ENCODE peak calls at places on chromosomes 11 and 22, in six cellular contexts. G is activated T-cell treated with anti-CD3 and anti-CD28 coated beads, Interleukin-2, amount 50 U/mL, for 72 hours; W is PC-3; V is aorta; R is CD8-positive, alpha-beta T cell; B is left ventricle myocardium superior. Y is an unnamed sample.

GRCh38 chr11:47788181-47788580 is 21.0 kb upstream of the FNBP4 start:
- ATAC-seq in G (peak; percentile 32), W (no peak), V (no peak), R (no peak), B (no peak), Y (no peak)

GRCh38 chr11:57527056-57527631 is 3.4 kb downstream of the TIMM10 start:
- ATAC-seq in G (no peak), W (peak; percentile 8), V (peak; percentile 73), R (no peak), B (peak; percentile 17), Y (no peak)

GRCh38 chr22:27820896-27821866 is 19.6 kb upstream of the MN1 start:
- ATAC-seq in G (no peak), W (no peak), V (no peak), R (no peak), B (peak; percentile 41), Y (peak; percentile 31)

GRCh38 chr11:6637871-6638270 is 17.7 kb downstream of the DCHS1 start:
- ATAC-seq in G (no peak), W (no peak), V (peak; percentile 81), R (no peak), B (peak; percentile 74), Y (no peak)

GRCh38 chr11:128451651-128452470 is 135.5 kb downstream of the ETS1 start:
- ATAC-seq in G (peak; percentile 8), W (no peak), V (peak; percentile 84), R (no peak), B (peak; percentile 78), Y (no peak)

GRCh38 chr11:2395856-2396255 is 4.7 kb upstream of the TSSC4 start:
- ATAC-seq in G (no peak), W (no peak), V (no peak), R (no peak), B (no peak), Y (no peak)

GRCh38 chr11:76266701-76267100 is 60.4 kb upstream of the WNT11 start:
- ATAC-seq in G (no peak), W (peak; percentile 43), V (no peak), R (no peak), B (no peak), Y (peak; percentile 12)

GRCh38 chr11:7160814-7161489 is 72.2 kb downstream of the RBMXL2 start:
- ATAC-seq in G (peak; percentile 96), W (peak; percentile 92), V (no peak), R (no peak), B (no peak), Y (no peak)

GRCh38 chr11:73270089-73270854 is 1.9 kb upstream of the P2RY6 start:
- ATAC-seq in G (no peak), W (no peak), V (no peak), R (no peak), B (no peak), Y (peak; percentile 2)

GRCh38 chr11:134275188-134275533 is 1.0 kb upstream of the GLB1L3 start:
- ATAC-seq in G (no peak), W (no peak), V (no peak), R (no peak), B (no peak), Y (no peak)

GRCh38 chr22:41429232-41429945 is 17.2 kb downstream of the TOB2 start:
- ATAC-seq in G (no peak), W (no peak), V (no peak), R (no peak), B (no peak), Y (peak; percentile 16)

GRCh38 chr22:19169947-19170318 is 8.6 kb downstream of the SLC25A1 start:
- ATAC-seq in G (no peak), W (no peak), V (no peak), R (no peak), B (no peak), Y (no peak)

GRCh38 chr22:20554824-20555223 is 47.4 kb downstream of the MED15 start:
- ATAC-seq in G (no peak), W (no peak), V (no peak), R (no peak), B (no peak), Y (no peak)

GRCh38 chr11:88292156-88292844 is 45.2 kb downstream of the CTSC start:
- ATAC-seq in G (no peak), W (peak; percentile 68), V (no peak), R (no peak), B (no peak), Y (no peak)

GRCh38 chr11:118157186-118157895 is 4.7 kb upstream of the SCN4B start:
- ATAC-seq in G (no peak), W (no peak), V (no peak), R (no peak), B (no peak), Y (no peak)

GRCh38 chr22:42645938-42646568 is 3.1 kb downstream of the CYB5R3 start:
- ATAC-seq in G (no peak), W (no peak), V (no peak), R (no peak), B (peak; percentile 0), Y (peak; percentile 6)

GRCh38 chr11:20631525-20632168 is 32.2 kb downstream of the SLC6A5 start:
- ATAC-seq in G (no peak), W (peak; percentile 51), V (no peak), R (no peak), B (no peak), Y (peak; percentile 69)

GRCh38 chr22:48327721-48328120 is 1500.0 kb downstream of the BRD1 start:
- ATAC-seq in G (no peak), W (no peak), V (no peak), R (no peak), B (no peak), Y (no peak)

GRCh38 chr11:28632338-28632737 is 524.1 kb downstream of the METTL15 start:
- ATAC-seq in G (no peak), W (peak; percentile 82), V (no peak), R (no peak), B (no peak), Y (no peak)

GRCh38 chr11:57646756-57647303 is 2.9 kb downstream of the YPEL4 start:
- ATAC-seq in G (no peak), W (no peak), V (no peak), R (no peak), B (no peak), Y (peak; percentile 40)

GRCh38 chr11:118247041-118247440 is 5.1 kb downstream of the MPZL3 start:
- ATAC-seq in G (peak; percentile 76), W (peak; percentile 94), V (no peak), R (peak; percentile 19), B (no peak), Y (peak; percentile 18)

GRCh38 chr11:12175694-12176241 is 65.4 kb downstream of the MICAL2 start:
- ATAC-seq in G (peak; percentile 62), W (peak; percentile 97), V (no peak), R (peak; percentile 38), B (no peak), Y (peak; percentile 66)

GRCh38 chr11:7967097-7967496 is 1.9 kb upstream of the NLRP10 start:
- ATAC-seq in G (no peak), W (no peak), V (peak; percentile 54), R (no peak), B (no peak), Y (no peak)

Y was measured in esophagus mucosa.